ENCODE peak calls at places on chromosomes 2 and 18, in seven cellular contexts. F is GM23338, M is breast epithelium, X is HL-60, W is transverse colon, Q is esophagus muscularis mucosa, V is sigmoid colon. J is an unnamed sample.

GRCh38 chr2:5007596-5007995 is 684.6 kb upstream of the SOX11 start:
- DNase-seq in F (no peak), M (no peak), X (no peak), W (no peak), Q (no peak), V (no peak), J (no peak)

GRCh38 chr18:59743561-59743960 is 46.3 kb upstream of the CCBE1 start:
- DNase-seq in F (no peak), M (no peak), X (no peak), W (no peak), Q (no peak), V (no peak), J (no peak)

GRCh38 chr2:65142515-65142914 is 12.6 kb upstream of the RAB1A start:
- DNase-seq in F (no peak), M (no peak), X (peak; percentile 25), W (no peak), Q (no peak), V (no peak), J (no peak)

GRCh38 chr2:119480184-119480583 is 44.1 kb downstream of the SCTR start:
- DNase-seq in F (no peak), M (no peak), X (no peak), W (no peak), Q (peak; percentile 79), V (no peak), J (no peak)

GRCh38 chr2:240917684-240918257 is 11.6 kb downstream of the CROCC2 start:
- DNase-seq in F (no peak), M (peak; percentile 48), X (no peak), W (peak; percentile 8), Q (no peak), V (peak; percentile 57), J (no peak)

GRCh38 chr2:140975237-140975636 is 1155.6 kb downstream of the LRP1B start:
- DNase-seq in F (no peak), M (no peak), X (no peak), W (no peak), Q (no peak), V (no peak), J (peak; percentile 56)

GRCh38 chr2:181563101-181563692 is 93.7 kb downstream of the CERKL start:
- DNase-seq in F (no peak), M (no peak), X (no peak), W (no peak), Q (no peak), V (no peak), J (no peak)

GRCh38 chr2:75224636-75225094 is 25.3 kb upstream of the TACR1 start:
- DNase-seq in F (no peak), M (no peak), X (no peak), W (no peak), Q (no peak), V (no peak), J (no peak)

GRCh38 chr2:240446618-240447175 is 11.2 kb downstream of the GPC1 start:
- DNase-seq in F (no peak), M (no peak), X (no peak), W (no peak), Q (no peak), V (no peak), J (no peak)

GRCh38 chr2:120502357-120502756 is 156.4 kb downstream of the INHBB start:
- DNase-seq in F (no peak), M (no peak), X (no peak), W (no peak), Q (no peak), V (no peak), J (no peak)

GRCh38 chr2:152445791-152446201 is 110.8 kb downstream of the FMNL2 start:
- DNase-seq in F (no peak), M (no peak), X (no peak), W (no peak), Q (no peak), V (no peak), J (peak; percentile 56)

GRCh38 chr18:41324934-41325333 is 630.1 kb upstream of the PIK3C3 start:
- DNase-seq in F (no peak), M (no peak), X (no peak), W (no peak), Q (no peak), V (no peak), J (no peak)

GRCh38 chr2:152134488-152135280 is 35.8 kb upstream of the CACNB4 start:
- DNase-seq in F (peak; percentile 20), M (no peak), X (no peak), W (no peak), Q (no peak), V (no peak), J (peak; percentile 13)

GRCh38 chr2:27158468-27158867 is 9.7 kb downstream of the TCF23 start:
- DNase-seq in F (no peak), M (no peak), X (no peak), W (no peak), Q (no peak), V (no peak), J (no peak)

GRCh38 chr2:39683022-39683699 is 17.4 kb downstream of the TMEM178A start:
- DNase-seq in F (no peak), M (no peak), X (no peak), W (no peak), Q (no peak), V (no peak), J (no peak)

GRCh38 chr18:3579701-3580100 is 129.7 kb downstream of the TGIF1 start:
- DNase-seq in F (no peak), M (no peak), X (no peak), W (no peak), Q (no peak), V (no peak), J (peak; percentile 92)

GRCh38 chr2:102021776-102022175 is 30.0 kb downstream of the IL1R2 start:
- DNase-seq in F (no peak), M (no peak), X (no peak), W (no peak), Q (no peak), V (no peak), J (peak; percentile 48)
- TF ChIP-seq POLR2AphosphoS5 in F (no peak), M (no peak), X (no peak), W (peak; percentile 32), Q (no peak), V (peak; percentile 8), J (no peak)

DNA sequence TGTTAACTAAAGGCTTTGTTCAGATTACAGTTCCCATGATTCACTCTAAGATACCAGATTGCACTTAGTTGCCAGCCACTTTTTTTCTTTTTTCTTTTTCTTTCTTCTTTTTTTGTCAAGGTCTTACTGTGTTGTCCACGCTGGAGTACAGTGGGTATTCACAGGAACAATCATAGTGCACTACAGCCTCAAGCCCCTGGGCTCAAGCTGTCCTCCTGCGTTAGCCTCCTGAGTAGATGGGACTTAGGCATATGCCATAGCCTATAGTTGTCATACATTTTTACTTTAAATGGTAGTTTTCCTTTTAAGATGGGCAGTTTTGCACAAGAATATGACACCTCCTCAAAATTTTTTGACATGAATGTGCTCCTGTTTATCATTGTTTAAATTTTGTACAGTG is 2.1 kb downstream of the UGP2 start:
- DNase-seq in F (no peak), M (no peak), X (no peak), W (no peak), Q (no peak), V (no peak), J (no peak)
- TF ChIP-seq POLR2AphosphoS5 in F (no peak), M (no peak), X (no peak), W (no peak), Q (no peak), V (no peak), J (no peak)

GRCh38 chr2:101002562-101003277 is 631 bp downstream of the RPL31 start:
- DNase-seq in F (no peak), M (no peak), X (no peak), W (peak; percentile 21), Q (no peak), V (no peak), J (peak; percentile 40)

GRCh38 chr2:101003278-101003775 is 1.2 kb downstream of the RPL31 start:
- DNase-seq in F (no peak), M (no peak), X (no peak), W (no peak), Q (no peak), V (no peak), J (peak; percentile 30)

GRCh38 chr2:101004671-101005325 is 2.7 kb downstream of the RPL31 start:
- DNase-seq in F (no peak), M (no peak), X (no peak), W (no peak), Q (no peak), V (no peak), J (no peak)

GRCh38 chr2:100999995-101000394 is 2.1 kb upstream of the RPL31 start:
- DNase-seq in F (no peak), M (no peak), X (no peak), W (no peak), Q (no peak), V (no peak), J (no peak)

DNA sequence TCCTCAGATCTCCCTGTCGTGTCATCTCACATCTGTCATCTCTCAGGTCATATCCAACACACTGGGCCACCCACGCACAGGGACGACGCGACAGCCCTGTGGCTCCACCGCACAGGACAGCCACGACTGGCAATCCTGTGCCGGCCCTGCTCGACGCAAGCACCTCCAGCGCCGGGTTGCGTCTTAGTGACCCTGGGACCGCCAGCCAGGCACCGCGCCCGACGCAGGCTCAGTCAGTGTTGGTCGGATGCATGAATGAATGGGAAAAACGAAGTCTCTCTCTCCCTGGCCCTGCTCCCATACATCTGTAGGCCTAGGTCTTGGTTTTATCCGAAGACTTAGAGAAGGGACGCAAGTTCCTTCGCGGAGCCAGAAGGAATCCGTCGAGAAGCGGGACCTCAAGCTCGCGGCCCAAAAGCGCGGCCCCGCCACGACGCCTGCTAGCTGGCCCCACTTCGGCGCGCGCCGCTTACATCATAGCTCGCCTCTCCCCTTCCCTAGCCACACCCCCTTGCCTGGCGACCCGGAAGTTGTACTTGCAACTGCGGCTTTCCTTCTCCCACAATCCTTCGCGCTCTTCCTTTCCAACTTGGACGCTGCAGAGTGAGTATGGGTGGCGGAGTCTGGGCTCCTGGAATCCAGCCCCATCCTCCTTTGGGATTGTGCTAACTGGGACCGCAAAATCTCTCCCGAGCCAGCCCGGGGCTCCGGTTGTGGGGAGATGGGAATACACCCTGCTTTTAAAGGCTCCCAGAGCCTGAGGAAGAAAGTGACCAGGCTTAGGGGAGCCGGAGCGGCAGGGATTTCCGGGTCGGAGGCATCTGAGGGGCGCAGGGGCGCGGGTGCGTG is at the start of gene RPL31:
- DNase-seq in F (peak; percentile 98), M (peak; percentile 96), X (peak; percentile 98), W (peak; percentile 98), Q (peak; percentile 99), V (peak; percentile 99), J (peak; percentile 95)
- TF ChIP-seq POLR2AphosphoS5 in F (peak; percentile 98), M (peak; percentile 98), X (peak; percentile 98), W (peak; percentile 97), Q (peak; percentile 98), V (peak; percentile 97), J (peak; percentile 99)

DNA sequence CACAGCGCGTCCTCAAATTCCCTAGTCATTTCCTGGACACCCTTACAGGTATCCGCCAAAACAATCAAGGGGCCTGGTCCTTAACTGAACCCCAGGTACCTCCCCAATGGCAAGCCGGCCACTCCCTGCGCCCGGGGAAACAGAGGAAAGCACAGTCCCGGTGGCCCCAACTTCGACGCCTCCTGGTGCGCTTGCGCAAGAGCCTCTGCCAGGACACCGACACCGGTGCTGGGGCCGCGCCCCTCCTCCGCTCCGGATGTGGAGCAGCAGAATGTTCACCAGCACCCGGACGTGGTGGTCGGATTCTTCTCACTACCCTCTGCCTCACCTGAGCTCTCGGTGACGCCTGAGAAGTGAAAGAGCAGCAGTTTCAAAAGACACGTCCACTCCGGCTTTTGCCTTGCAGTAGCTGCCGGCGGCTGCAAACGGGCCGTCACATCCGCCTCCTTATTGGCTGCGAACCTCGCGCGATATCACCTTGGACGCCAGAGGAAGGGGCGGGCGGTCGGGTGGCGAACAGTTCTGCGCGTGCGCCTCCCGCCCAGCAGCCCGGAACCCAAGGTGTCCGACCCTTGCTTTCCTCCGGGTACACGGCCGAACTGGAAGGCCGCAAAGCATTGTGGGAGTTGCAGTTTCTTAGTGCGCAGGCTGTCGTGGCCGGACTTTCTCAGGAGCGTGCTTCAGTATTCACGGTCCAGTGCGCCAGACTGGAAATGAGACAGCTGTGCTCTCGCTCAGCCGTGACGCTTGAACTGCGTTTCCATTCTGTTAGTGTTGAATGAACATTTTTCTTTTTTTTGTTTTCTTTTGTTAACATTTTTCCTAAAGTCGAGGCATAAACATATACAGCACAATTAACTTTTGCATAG is at the start of gene TXNDC9:
- DNase-seq in F (peak; percentile 100), M (peak; percentile 97), X (peak; percentile 99), W (peak; percentile 99), Q (peak; percentile 99), V (peak; percentile 99), J (peak; percentile 100)
- TF ChIP-seq POLR2AphosphoS5 in F (peak; percentile 96), M (peak; percentile 83), X (peak; percentile 83), W (peak; percentile 85), Q (peak; percentile 98), V (peak; percentile 91), J (peak; percentile 98)